ENCODE peak calls at places on chromosomes 3 and 15, in eight cellular contexts. One of them, this sample, is unnamed.
A peak's percentile ranks its signal among the peaks of the same experiment; 100 is the strongest.

GRCh38 chr3:17130956-17131355 is 246.2 kb downstream of the PLCL2 start:
- DNase-seq in PC-3: no peak
- DNase-seq in activated CD8-positive, alpha-beta T cell treated with anti-CD3 and anti-CD28 coated beads for 36 hours: no peak
- DNase-seq in kidney: no peak
- DNase-seq in CD8-positive, alpha-beta T cell: no peak
- DNase-seq in MCF 10A: no peak
- DNase-seq in stomach: no peak
- DNase-seq in Calu3: no peak
- DNase-seq in this sample: no peak

GRCh38 chr3:105747056-105747455 is 121.8 kb downstream of the CBLB start:
- DNase-seq in CD8-positive, alpha-beta T cell: no peak
- DNase-seq in PC-3: peak; percentile 32
- DNase-seq in stomach: no peak
- DNase-seq in activated CD8-positive, alpha-beta T cell treated with anti-CD3 and anti-CD28 coated beads for 36 hours: no peak
- DNase-seq in kidney: no peak
- DNase-seq in Calu3: no peak
- DNase-seq in MCF 10A: peak; percentile 60
- DNase-seq in this sample: no peak

GRCh38 chr3:8868996-8869395 is 94.3 kb downstream of the RAD18 start:
- DNase-seq in MCF 10A: no peak
- DNase-seq in Calu3: no peak
- DNase-seq in kidney: no peak
- DNase-seq in PC-3: no peak
- DNase-seq in stomach: no peak
- DNase-seq in activated CD8-positive, alpha-beta T cell treated with anti-CD3 and anti-CD28 coated beads for 36 hours: no peak
- DNase-seq in CD8-positive, alpha-beta T cell: no peak
- DNase-seq in this sample: no peak

GRCh38 chr3:100740207-100740606 is 30.9 kb downstream of the TFG start:
- DNase-seq in PC-3: no peak
- DNase-seq in stomach: no peak
- DNase-seq in kidney: no peak
- DNase-seq in MCF 10A: no peak
- DNase-seq in activated CD8-positive, alpha-beta T cell treated with anti-CD3 and anti-CD28 coated beads for 36 hours: peak; percentile 42
- DNase-seq in CD8-positive, alpha-beta T cell: no peak
- DNase-seq in Calu3: no peak
- DNase-seq in this sample: no peak

GRCh38 chr15:62618432-62618831 is 424.1 kb upstream of the TPM1 start:
- DNase-seq in Calu3: no peak
- DNase-seq in PC-3: peak; percentile 81
- DNase-seq in kidney: no peak
- DNase-seq in CD8-positive, alpha-beta T cell: no peak
- DNase-seq in stomach: no peak
- DNase-seq in activated CD8-positive, alpha-beta T cell treated with anti-CD3 and anti-CD28 coated beads for 36 hours: no peak
- DNase-seq in MCF 10A: peak; percentile 45
- DNase-seq in this sample: no peak

GRCh38 chr15:72487070-72487797 is 13.1 kb downstream of the ARIH1 start:
- DNase-seq in Calu3: no peak
- DNase-seq in stomach: no peak
- DNase-seq in kidney: no peak
- DNase-seq in CD8-positive, alpha-beta T cell: no peak
- DNase-seq in MCF 10A: no peak
- DNase-seq in PC-3: peak; percentile 32
- DNase-seq in activated CD8-positive, alpha-beta T cell treated with anti-CD3 and anti-CD28 coated beads for 36 hours: no peak
- DNase-seq in this sample: no peak

GRCh38 chr3:34258271-34259015 is 460.0 kb downstream of the PDCD6IP start:
- DNase-seq in MCF 10A: no peak
- DNase-seq in kidney: no peak
- DNase-seq in CD8-positive, alpha-beta T cell: no peak
- DNase-seq in stomach: no peak
- DNase-seq in activated CD8-positive, alpha-beta T cell treated with anti-CD3 and anti-CD28 coated beads for 36 hours: no peak
- DNase-seq in PC-3: no peak
- DNase-seq in Calu3: no peak
- DNase-seq in this sample: no peak

GRCh38 chr3:189394599-189395121 is 222.9 kb downstream of the TPRG1 start:
- DNase-seq in CD8-positive, alpha-beta T cell: no peak
- DNase-seq in activated CD8-positive, alpha-beta T cell treated with anti-CD3 and anti-CD28 coated beads for 36 hours: no peak
- DNase-seq in PC-3: no peak
- DNase-seq in stomach: no peak
- DNase-seq in kidney: no peak
- DNase-seq in MCF 10A: no peak
- DNase-seq in Calu3: no peak
- DNase-seq in this sample: peak; percentile 16

GRCh38 chr3:157088506-157089454 is 71.2 kb downstream of the CCNL1 start:
- DNase-seq in stomach: peak; percentile 95
- DNase-seq in PC-3: peak; percentile 93
- DNase-seq in activated CD8-positive, alpha-beta T cell treated with anti-CD3 and anti-CD28 coated beads for 36 hours: peak; percentile 97
- DNase-seq in kidney: peak; percentile 99
- DNase-seq in CD8-positive, alpha-beta T cell: peak; percentile 87
- DNase-seq in MCF 10A: peak; percentile 87
- DNase-seq in Calu3: peak; percentile 100
- DNase-seq in this sample: peak; percentile 93

GRCh38 chr3:129613205-129613740 is 6.8 kb upstream of the PLXND1 start:
- DNase-seq in Calu3: no peak
- DNase-seq in stomach: no peak
- DNase-seq in activated CD8-positive, alpha-beta T cell treated with anti-CD3 and anti-CD28 coated beads for 36 hours: no peak
- DNase-seq in kidney: peak; percentile 72
- DNase-seq in PC-3: no peak
- DNase-seq in MCF 10A: no peak
- DNase-seq in CD8-positive, alpha-beta T cell: no peak
- DNase-seq in this sample: no peak

GRCh38 chr3:68135145-68135544 is 480.7 kb upstream of the SUCLG2 start:
- DNase-seq in activated CD8-positive, alpha-beta T cell treated with anti-CD3 and anti-CD28 coated beads for 36 hours: no peak
- DNase-seq in PC-3: no peak
- DNase-seq in Calu3: peak; percentile 13
- DNase-seq in MCF 10A: no peak
- DNase-seq in stomach: no peak
- DNase-seq in kidney: no peak
- DNase-seq in CD8-positive, alpha-beta T cell: no peak
- DNase-seq in this sample: no peak

GRCh38 chr3:27147215-27147614 is 222.0 kb downstream of the NEK10 start:
- DNase-seq in stomach: no peak
- DNase-seq in activated CD8-positive, alpha-beta T cell treated with anti-CD3 and anti-CD28 coated beads for 36 hours: no peak
- DNase-seq in Calu3: no peak
- DNase-seq in PC-3: peak; percentile 56
- DNase-seq in MCF 10A: peak; percentile 31
- DNase-seq in CD8-positive, alpha-beta T cell: no peak
- DNase-seq in kidney: no peak
- DNase-seq in this sample: no peak

GRCh38 chr3:197392961-197393360 is 94.5 kb upstream of the DLG1 start:
- DNase-seq in MCF 10A: no peak
- DNase-seq in CD8-positive, alpha-beta T cell: no peak
- DNase-seq in kidney: no peak
- DNase-seq in Calu3: no peak
- DNase-seq in PC-3: no peak
- DNase-seq in activated CD8-positive, alpha-beta T cell treated with anti-CD3 and anti-CD28 coated beads for 36 hours: no peak
- DNase-seq in stomach: no peak
- DNase-seq in this sample: no peak

GRCh38 chr15:25739687-25740121 is 123.4 kb downstream of the ATP10A start:
- DNase-seq in PC-3: peak; percentile 38
- DNase-seq in activated CD8-positive, alpha-beta T cell treated with anti-CD3 and anti-CD28 coated beads for 36 hours: peak; percentile 61
- DNase-seq in kidney: no peak
- DNase-seq in stomach: no peak
- DNase-seq in CD8-positive, alpha-beta T cell: no peak
- DNase-seq in Calu3: no peak
- DNase-seq in MCF 10A: no peak
- DNase-seq in this sample: no peak

GRCh38 chr3:9165441-9165840 is 84.0 kb downstream of the SRGAP3 start:
- DNase-seq in MCF 10A: no peak
- DNase-seq in Calu3: no peak
- DNase-seq in CD8-positive, alpha-beta T cell: no peak
- DNase-seq in stomach: no peak
- DNase-seq in kidney: no peak
- DNase-seq in PC-3: no peak
- DNase-seq in activated CD8-positive, alpha-beta T cell treated with anti-CD3 and anti-CD28 coated beads for 36 hours: no peak
- DNase-seq in this sample: no peak

GRCh38 chr3:25532763-25533162 is 104.7 kb downstream of the RARB start:
- DNase-seq in PC-3: peak; percentile 72
- DNase-seq in Calu3: no peak
- DNase-seq in stomach: peak; percentile 28
- DNase-seq in CD8-positive, alpha-beta T cell: no peak
- DNase-seq in activated CD8-positive, alpha-beta T cell treated with anti-CD3 and anti-CD28 coated beads for 36 hours: peak; percentile 69
- DNase-seq in MCF 10A: peak; percentile 45
- DNase-seq in kidney: no peak
- DNase-seq in this sample: peak; percentile 11

GRCh38 chr3:53921296-53921695 is 29.6 kb upstream of the SELENOK start:
- DNase-seq in CD8-positive, alpha-beta T cell: no peak
- DNase-seq in activated CD8-positive, alpha-beta T cell treated with anti-CD3 and anti-CD28 coated beads for 36 hours: peak; percentile 5
- DNase-seq in Calu3: no peak
- DNase-seq in PC-3: peak; percentile 35
- DNase-seq in MCF 10A: peak; percentile 23
- DNase-seq in stomach: no peak
- DNase-seq in kidney: no peak
- DNase-seq in this sample: peak; percentile 16

GRCh38 chr3:98329392-98330124 is 24.1 kb upstream of the OR5K4 start:
- DNase-seq in activated CD8-positive, alpha-beta T cell treated with anti-CD3 and anti-CD28 coated beads for 36 hours: peak; percentile 69
- DNase-seq in PC-3: peak; percentile 73
- DNase-seq in stomach: peak; percentile 43
- DNase-seq in CD8-positive, alpha-beta T cell: no peak
- DNase-seq in kidney: no peak
- DNase-seq in Calu3: peak; percentile 46
- DNase-seq in MCF 10A: peak; percentile 69
- DNase-seq in this sample: peak; percentile 30

GRCh38 chr3:142850395-142851023 is 38.4 kb downstream of the PCOLCE2 start:
- DNase-seq in activated CD8-positive, alpha-beta T cell treated with anti-CD3 and anti-CD28 coated beads for 36 hours: peak; percentile 21
- DNase-seq in kidney: no peak
- DNase-seq in MCF 10A: peak; percentile 94
- DNase-seq in CD8-positive, alpha-beta T cell: no peak
- DNase-seq in PC-3: peak; percentile 84
- DNase-seq in Calu3: peak; percentile 75
- DNase-seq in stomach: peak; percentile 42
- DNase-seq in this sample: no peak

GRCh38 chr15:100725121-100726069 is 123.0 kb downstream of the ASB7 start:
- DNase-seq in MCF 10A: peak; percentile 29
- DNase-seq in PC-3: peak; percentile 37
- DNase-seq in CD8-positive, alpha-beta T cell: no peak
- DNase-seq in stomach: no peak
- DNase-seq in kidney: no peak
- DNase-seq in Calu3: no peak
- DNase-seq in activated CD8-positive, alpha-beta T cell treated with anti-CD3 and anti-CD28 coated beads for 36 hours: no peak
- DNase-seq in this sample: peak; percentile 3

GRCh38 chr3:71560665-71561064 is 22.9 kb downstream of the FOXP1 start:
- DNase-seq in PC-3: peak; percentile 33
- DNase-seq in Calu3: no peak
- DNase-seq in stomach: no peak
- DNase-seq in MCF 10A: no peak
- DNase-seq in CD8-positive, alpha-beta T cell: no peak
- DNase-seq in kidney: no peak
- DNase-seq in activated CD8-positive, alpha-beta T cell treated with anti-CD3 and anti-CD28 coated beads for 36 hours: no peak
- DNase-seq in this sample: no peak

GRCh38 chr3:134449277-134449676 is 36.5 kb downstream of the ANAPC13 start:
- DNase-seq in MCF 10A: peak; percentile 67
- DNase-seq in activated CD8-positive, alpha-beta T cell treated with anti-CD3 and anti-CD28 coated beads for 36 hours: peak; percentile 12
- DNase-seq in kidney: no peak
- DNase-seq in CD8-positive, alpha-beta T cell: no peak
- DNase-seq in Calu3: peak; percentile 76
- DNase-seq in PC-3: peak; percentile 57
- DNase-seq in stomach: peak; percentile 61
- DNase-seq in this sample: no peak
- TF ChIP-seq CTCF in MCF 10A: peak; percentile 47
- TF ChIP-seq CTCF in activated CD8-positive, alpha-beta T cell treated with anti-CD3 and anti-CD28 coated beads for 36 hours: no peak
- TF ChIP-seq CTCF in kidney: peak; percentile 53
- TF ChIP-seq CTCF in CD8-positive, alpha-beta T cell: no peak
- TF ChIP-seq CTCF in Calu3: peak; percentile 63
- TF ChIP-seq CTCF in PC-3: peak; percentile 61
- TF ChIP-seq CTCF in stomach: peak; percentile 40
- TF ChIP-seq CTCF in this sample: no peak

GRCh38 chr3:58072046-58072445 is 63.8 kb downstream of the FLNB start:
- DNase-seq in stomach: no peak
- DNase-seq in PC-3: no peak
- DNase-seq in kidney: no peak
- DNase-seq in Calu3: no peak
- DNase-seq in activated CD8-positive, alpha-beta T cell treated with anti-CD3 and anti-CD28 coated beads for 36 hours: no peak
- DNase-seq in CD8-positive, alpha-beta T cell: no peak
- DNase-seq in MCF 10A: no peak
- DNase-seq in this sample: no peak
- TF ChIP-seq CTCF in stomach: no peak
- TF ChIP-seq CTCF in PC-3: no peak
- TF ChIP-seq CTCF in kidney: no peak
- TF ChIP-seq CTCF in Calu3: no peak
- TF ChIP-seq CTCF in activated CD8-positive, alpha-beta T cell treated with anti-CD3 and anti-CD28 coated beads for 36 hours: no peak
- TF ChIP-seq CTCF in CD8-positive, alpha-beta T cell: no peak
- TF ChIP-seq CTCF in MCF 10A: no peak
- TF ChIP-seq CTCF in this sample: no peak

DNA sequence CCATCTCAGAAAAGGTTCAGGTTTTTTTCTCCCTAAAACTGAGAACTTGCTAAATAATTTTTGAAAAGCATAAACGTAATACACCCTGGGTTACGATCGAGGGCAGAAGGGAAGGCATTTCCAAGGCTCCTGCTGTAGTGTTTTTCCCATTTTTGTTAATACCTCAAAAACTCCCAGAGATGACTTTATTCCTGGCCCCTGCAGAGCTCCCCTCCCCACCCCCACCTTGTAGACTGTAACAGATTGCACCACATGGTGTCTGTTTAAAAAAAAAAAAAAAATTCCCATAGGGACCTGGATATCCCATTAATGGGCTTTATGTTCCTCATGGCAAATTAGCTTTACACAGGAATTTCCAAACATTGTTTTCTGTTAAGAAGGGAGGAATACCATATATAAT is 38.2 kb downstream of the FEZF2 start:
- DNase-seq in activated CD8-positive, alpha-beta T cell treated with anti-CD3 and anti-CD28 coated beads for 36 hours: no peak
- DNase-seq in Calu3: no peak
- DNase-seq in MCF 10A: no peak
- DNase-seq in CD8-positive, alpha-beta T cell: no peak
- DNase-seq in stomach: no peak
- DNase-seq in kidney: no peak
- DNase-seq in PC-3: no peak
- DNase-seq in this sample: no peak
- TF ChIP-seq CTCF in activated CD8-positive, alpha-beta T cell treated with anti-CD3 and anti-CD28 coated beads for 36 hours: no peak
- TF ChIP-seq CTCF in Calu3: no peak
- TF ChIP-seq CTCF in MCF 10A: no peak
- TF ChIP-seq CTCF in CD8-positive, alpha-beta T cell: no peak
- TF ChIP-seq CTCF in stomach: no peak
- TF ChIP-seq CTCF in kidney: no peak
- TF ChIP-seq CTCF in PC-3: no peak
- TF ChIP-seq CTCF in this sample: no peak

DNA sequence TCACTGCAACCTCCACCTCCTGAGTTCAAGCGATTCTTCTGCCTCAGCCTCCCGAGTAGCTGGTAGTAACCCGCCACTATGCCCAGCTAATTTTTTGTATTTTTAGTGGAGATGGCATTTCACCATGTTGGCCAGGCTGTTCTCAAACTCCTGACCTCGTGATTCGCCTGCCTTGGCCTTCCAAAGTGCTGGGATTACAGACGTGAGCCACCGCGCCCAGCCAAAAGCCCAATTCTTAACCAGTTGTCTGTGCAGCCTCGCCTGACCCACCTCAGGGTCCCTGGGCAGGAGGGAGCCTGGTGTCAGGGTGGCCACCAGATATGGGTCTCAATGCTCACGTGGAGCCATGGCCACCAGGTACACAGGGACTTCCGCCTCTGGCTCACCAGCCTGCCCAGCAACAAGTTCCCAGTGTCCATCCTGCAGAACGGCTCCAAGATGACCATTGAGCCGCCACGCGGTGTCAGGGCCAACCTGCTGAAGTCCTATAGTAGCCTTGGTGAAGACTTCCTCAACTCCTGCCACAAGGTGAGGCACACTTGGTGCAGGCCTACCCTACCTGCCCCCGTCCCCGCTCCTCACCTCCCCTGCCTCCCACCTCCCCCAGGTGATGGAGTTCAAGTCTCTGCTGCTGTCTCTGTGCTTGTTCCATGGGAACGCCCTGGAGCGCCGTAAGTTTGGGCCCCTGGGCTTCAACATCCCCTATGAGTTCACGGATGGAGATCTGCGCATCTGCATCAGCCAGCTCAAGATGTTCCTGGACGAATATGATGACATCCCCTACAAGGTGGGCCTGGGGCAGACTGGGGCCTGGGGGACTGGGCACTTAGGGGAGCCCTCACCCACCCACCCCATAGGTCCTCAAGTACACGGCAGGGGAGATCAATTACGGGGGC is 48.6 kb downstream of the SEMA3G start:
- DNase-seq in stomach: no peak
- DNase-seq in activated CD8-positive, alpha-beta T cell treated with anti-CD3 and anti-CD28 coated beads for 36 hours: no peak
- DNase-seq in kidney: peak; percentile 57
- DNase-seq in CD8-positive, alpha-beta T cell: no peak
- DNase-seq in MCF 10A: no peak
- DNase-seq in Calu3: no peak
- DNase-seq in PC-3: no peak
- DNase-seq in this sample: no peak
- TF ChIP-seq CTCF in stomach: no peak
- TF ChIP-seq CTCF in activated CD8-positive, alpha-beta T cell treated with anti-CD3 and anti-CD28 coated beads for 36 hours: no peak
- TF ChIP-seq CTCF in kidney: no peak
- TF ChIP-seq CTCF in CD8-positive, alpha-beta T cell: no peak
- TF ChIP-seq CTCF in MCF 10A: no peak
- TF ChIP-seq CTCF in Calu3: no peak
- TF ChIP-seq CTCF in PC-3: no peak
- TF ChIP-seq CTCF in this sample: no peak

This sample was measured in GM20000.